ENCODE peak calls at places on chromosomes 1 and 21, in five cellular contexts. U, V, H, R and B are unnamed samples.

GRCh38 chr1:182806015-182806678 is 16.6 kb downstream of the NPL start:
- DNase-seq in R (no peak), H (no peak), V (no peak), U (no peak), B (no peak)

GRCh38 chr1:84001501-84001900 is 2.6 kb upstream of the TTLL7 start:
- DNase-seq in H (no peak), R (no peak), U (no peak), V (no peak), B (no peak)

GRCh38 chr1:244836598-244836997 is 1.1 kb downstream of the COX20 start:
- DNase-seq in R (no peak), H (no peak), U (no peak), V (no peak), B (no peak)

GRCh38 chr1:27519341-27520258 is 29.6 kb upstream of the WASF2 start:
- DNase-seq in R (no peak), U (no peak), V (no peak), H (no peak), B (no peak)

GRCh38 chr21:25735221-25735894 is 586 bp downstream of the GABPA start:
- DNase-seq in U (peak), R (peak), H (peak), V (peak), B (peak)

GRCh38 chr1:19329188-19329587 is 17.1 kb downstream of the SLC66A1 start:
- DNase-seq in V (no peak), U (no peak), H (no peak), R (no peak), B (no peak)

GRCh38 chr1:97640677-97641076 is 280.2 kb downstream of the DPYD start:
- DNase-seq in H (no peak), V (no peak), R (no peak), U (no peak), B (no peak)

GRCh38 chr1:182374101-182374834 is 17.3 kb downstream of the GLUL start:
- DNase-seq in H (no peak), R (no peak), U (no peak), V (no peak), B (no peak)

GRCh38 chr1:209012443-209013196 is 570.9 kb upstream of the CAMK1G start:
- DNase-seq in H (no peak), R (no peak), U (no peak), V (no peak), B (no peak)

GRCh38 chr1:88216441-88216840 is 467.6 kb upstream of the PKN2 start:
- DNase-seq in V (no peak), H (no peak), U (no peak), R (no peak), B (no peak)

GRCh38 chr21:44253832-44254700 is 7.6 kb downstream of the DNMT3L start:
- DNase-seq in U (no peak), R (no peak), H (no peak), V (no peak), B (no peak)

GRCh38 chr21:17679002-17679600 is 66.4 kb upstream of the BTG3 start:
- DNase-seq in R (peak), H (peak), V (peak), U (no peak), B (no peak)

GRCh38 chr1:113835686-113836290 is 23.5 kb upstream of the RSBN1 start:
- DNase-seq in V (peak), H (peak), U (no peak), R (peak), B (no peak)

GRCh38 chr21:45618846-45619485 is 24.6 kb upstream of the PCBP3 start:
- DNase-seq in V (peak), U (no peak), R (no peak), H (no peak), B (no peak)

GRCh38 chr21:32611471-32611997 is 643 bp downstream of the CFAP298 start:
- DNase-seq in H (peak), R (no peak), V (peak), U (no peak), B (peak)

GRCh38 chr1:28811369-28811765 is 603 bp upstream of the OPRD1 start:
- DNase-seq in H (no peak), V (no peak), U (no peak), R (no peak), B (no peak)

GRCh38 chr1:179353546-179353945 is 12.2 kb upstream of the AXDND1 start:
- DNase-seq in H (peak), R (peak), U (no peak), V (no peak), B (no peak)

GRCh38 chr1:217078010-217078704 is 354.9 kb upstream of the ESRRG start:
- DNase-seq in H (no peak), U (no peak), R (peak), V (no peak), B (peak)

GRCh38 chr1:214548988-214549387 is 2.4 kb downstream of the PTPN14 start:
- DNase-seq in U (no peak), H (peak), V (no peak), R (peak), B (peak)

GRCh38 chr1:160400284-160400645 is at the start of gene VANGL2:
- DNase-seq in V (peak), U (peak), R (peak), H (peak), B (peak)

GRCh38 chr1:5758000-5758858 is 234.0 kb downstream of the NPHP4 start:
- DNase-seq in V (no peak), U (no peak), R (no peak), H (no peak), B (no peak)

GRCh38 chr21:41692216-41692615 is 74.6 kb downstream of the RIPK4 start:
- DNase-seq in U (no peak), R (no peak), V (no peak), H (no peak), B (no peak)

GRCh38 chr1:119779869-119780356 is 11.2 kb upstream of the HMGCS2 start:
- DNase-seq in U (no peak), H (no peak), R (peak), V (no peak), B (peak)

GRCh38 chr1:97200627-97201026 is 479.0 kb downstream of the PTBP2 start:
- DNase-seq in U (no peak), V (peak), R (no peak), H (no peak), B (no peak)

GRCh38 chr1:228493141-228494043 is 6.2 kb downstream of the RNF187 start:
- DNase-seq in R (no peak), U (no peak), H (no peak), V (no peak), B (no peak)

GRCh38 chr1:219380463-219380862 is 206.8 kb downstream of the LYPLAL1 start:
- DNase-seq in V (no peak), R (no peak), U (no peak), H (no peak), B (no peak)

GRCh38 chr1:78277253-78277652 is 213.5 kb upstream of the PTGFR start:
- DNase-seq in V (peak), U (no peak), H (peak), R (no peak), B (no peak)

GRCh38 chr1:61055110-61055614 is 27.2 kb upstream of the NFIA start:
- DNase-seq in V (no peak), H (no peak), U (no peak), R (no peak), B (peak)

GRCh38 chr21:38814126-38815059 is 8.7 kb downstream of the ETS2 start:
- DNase-seq in R (no peak), H (no peak), U (no peak), V (no peak), B (no peak)